ENCODE peak calls at places on chromosome 2, in ten cellular contexts. One of them, this sample, is unnamed.

GRCh38 chr2:73176205-73176880 is 26.0 kb upstream of the NOTO start:
- DNase-seq in endodermal cell: peak
- DNase-seq in HCT116: no peak
- DNase-seq in sigmoid colon: peak
- DNase-seq in uterus: peak
- DNase-seq in nephron progenitor cell: peak
- DNase-seq in body of pancreas: peak
- DNase-seq in fibroblast of lung: no peak
- DNase-seq in epithelial cell of esophagus: no peak
- DNase-seq in mammary epithelial cell: no peak
- DNase-seq in this sample: peak

GRCh38 chr2:61710711-61711110 is 143.1 kb downstream of the FAM161A start:
- DNase-seq in nephron progenitor cell: no peak
- DNase-seq in sigmoid colon: no peak
- DNase-seq in HCT116: no peak
- DNase-seq in mammary epithelial cell: no peak
- DNase-seq in uterus: no peak
- DNase-seq in endodermal cell: no peak
- DNase-seq in fibroblast of lung: no peak
- DNase-seq in body of pancreas: peak
- DNase-seq in epithelial cell of esophagus: no peak
- DNase-seq in this sample: no peak

GRCh38 chr2:216362730-216363129 is 9.6 kb downstream of the MARCHF4 start:
- DNase-seq in sigmoid colon: no peak
- DNase-seq in uterus: no peak
- DNase-seq in fibroblast of lung: peak
- DNase-seq in body of pancreas: peak
- DNase-seq in endodermal cell: no peak
- DNase-seq in epithelial cell of esophagus: peak
- DNase-seq in nephron progenitor cell: no peak
- DNase-seq in HCT116: no peak
- DNase-seq in mammary epithelial cell: peak
- DNase-seq in this sample: no peak

GRCh38 chr2:109456776-109457175 is 157.0 kb downstream of the SEPTIN10 start:
- DNase-seq in uterus: no peak
- DNase-seq in mammary epithelial cell: no peak
- DNase-seq in epithelial cell of esophagus: no peak
- DNase-seq in body of pancreas: no peak
- DNase-seq in HCT116: no peak
- DNase-seq in endodermal cell: no peak
- DNase-seq in nephron progenitor cell: no peak
- DNase-seq in fibroblast of lung: no peak
- DNase-seq in sigmoid colon: peak
- DNase-seq in this sample: no peak

GRCh38 chr2:130327703-130328527 is 14.8 kb upstream of the IMP4 start:
- DNase-seq in nephron progenitor cell: no peak
- DNase-seq in endodermal cell: peak
- DNase-seq in body of pancreas: no peak
- DNase-seq in sigmoid colon: no peak
- DNase-seq in mammary epithelial cell: peak
- DNase-seq in HCT116: no peak
- DNase-seq in fibroblast of lung: peak
- DNase-seq in epithelial cell of esophagus: peak
- DNase-seq in uterus: no peak
- DNase-seq in this sample: no peak

GRCh38 chr2:44016282-44016681 is 20.5 kb upstream of the LRPPRC start:
- DNase-seq in uterus: no peak
- DNase-seq in endodermal cell: peak
- DNase-seq in fibroblast of lung: peak
- DNase-seq in mammary epithelial cell: peak
- DNase-seq in nephron progenitor cell: peak
- DNase-seq in HCT116: no peak
- DNase-seq in epithelial cell of esophagus: peak
- DNase-seq in body of pancreas: peak
- DNase-seq in sigmoid colon: no peak
- DNase-seq in this sample: no peak

GRCh38 chr2:37337636-37338280 is 6.7 kb upstream of the QPCT start:
- DNase-seq in HCT116: no peak
- DNase-seq in nephron progenitor cell: no peak
- DNase-seq in fibroblast of lung: no peak
- DNase-seq in sigmoid colon: no peak
- DNase-seq in endodermal cell: no peak
- DNase-seq in epithelial cell of esophagus: no peak
- DNase-seq in body of pancreas: no peak
- DNase-seq in uterus: no peak
- DNase-seq in mammary epithelial cell: no peak
- DNase-seq in this sample: no peak

GRCh38 chr2:173962036-173962435 is 3.1 kb downstream of the SP3 start:
- DNase-seq in uterus: no peak
- DNase-seq in sigmoid colon: no peak
- DNase-seq in nephron progenitor cell: no peak
- DNase-seq in fibroblast of lung: peak
- DNase-seq in endodermal cell: no peak
- DNase-seq in mammary epithelial cell: no peak
- DNase-seq in body of pancreas: no peak
- DNase-seq in epithelial cell of esophagus: peak
- DNase-seq in HCT116: no peak
- DNase-seq in this sample: no peak

GRCh38 chr2:156333274-156333950 is 891 bp upstream of the NR4A2 start:
- DNase-seq in nephron progenitor cell: no peak
- DNase-seq in endodermal cell: no peak
- DNase-seq in epithelial cell of esophagus: peak
- DNase-seq in sigmoid colon: no peak
- DNase-seq in uterus: no peak
- DNase-seq in HCT116: no peak
- DNase-seq in body of pancreas: no peak
- DNase-seq in fibroblast of lung: no peak
- DNase-seq in mammary epithelial cell: peak
- DNase-seq in this sample: no peak

DNA sequence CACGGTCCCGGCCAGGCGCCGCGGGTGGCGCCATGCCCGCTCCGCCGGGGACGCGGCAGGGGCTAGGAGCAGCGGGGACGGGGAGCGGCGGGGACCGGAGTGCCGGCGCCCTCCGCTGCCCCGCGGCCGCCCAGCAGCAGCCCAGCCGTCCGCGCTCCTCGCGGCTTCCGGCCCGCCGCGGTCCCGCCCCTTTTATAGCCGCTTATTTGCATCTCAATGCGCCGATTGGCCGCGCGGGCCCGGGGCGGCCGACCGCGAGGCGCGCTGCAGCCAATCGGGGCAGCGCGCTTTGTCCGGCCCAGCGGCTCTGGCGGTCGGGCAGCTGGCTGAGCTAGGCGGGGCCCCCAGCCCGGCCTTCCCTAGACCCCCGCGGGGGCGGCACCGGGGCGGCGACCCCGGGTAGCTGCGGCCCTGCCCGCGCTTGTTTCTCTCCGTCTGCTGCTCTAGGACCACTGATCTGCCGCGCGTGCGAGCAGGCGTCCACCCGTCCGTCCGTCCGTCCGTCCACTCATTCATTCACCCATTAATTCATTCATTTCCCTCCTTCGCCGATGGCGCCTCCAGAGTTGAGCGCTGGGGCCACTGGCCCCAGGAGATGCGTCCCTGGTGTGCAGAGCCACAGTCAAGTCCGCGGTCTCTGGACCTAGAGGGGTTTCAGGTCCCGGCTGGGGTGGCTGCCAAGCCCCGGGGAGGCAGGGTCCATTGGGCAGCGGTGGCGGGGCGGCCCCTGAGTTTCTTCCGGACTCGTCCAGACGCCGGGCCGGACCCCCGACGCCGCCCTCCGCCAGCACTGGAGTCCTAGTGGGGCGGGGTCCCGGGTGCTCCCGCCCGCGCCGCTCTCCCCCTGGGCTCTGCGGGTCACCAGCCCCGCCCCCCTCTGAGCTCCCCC is at the start of gene HES6:
- DNase-seq in sigmoid colon: peak
- DNase-seq in uterus: peak
- DNase-seq in body of pancreas: peak
- DNase-seq in HCT116: peak
- DNase-seq in epithelial cell of esophagus: peak
- DNase-seq in endodermal cell: peak
- DNase-seq in mammary epithelial cell: peak
- DNase-seq in fibroblast of lung: peak
- DNase-seq in nephron progenitor cell: peak
- DNase-seq in this sample: peak
- TF ChIP-seq CTCF in sigmoid colon: no peak
- TF ChIP-seq CTCF in uterus: no peak
- TF ChIP-seq CTCF in body of pancreas: peak
- TF ChIP-seq CTCF in HCT116: no peak
- TF ChIP-seq CTCF in epithelial cell of esophagus: no peak
- TF ChIP-seq CTCF in endodermal cell: no peak
- TF ChIP-seq CTCF in mammary epithelial cell: no peak
- TF ChIP-seq CTCF in fibroblast of lung: no peak
- TF ChIP-seq CTCF in nephron progenitor cell: no peak
- TF ChIP-seq CTCF in this sample: no peak

GRCh38 chr2:162155093-162155492 is 3.0 kb upstream of the GCG start:
- DNase-seq in nephron progenitor cell: no peak
- DNase-seq in endodermal cell: no peak
- DNase-seq in uterus: no peak
- DNase-seq in epithelial cell of esophagus: no peak
- DNase-seq in sigmoid colon: no peak
- DNase-seq in fibroblast of lung: no peak
- DNase-seq in HCT116: no peak
- DNase-seq in mammary epithelial cell: no peak
- DNase-seq in body of pancreas: no peak
- DNase-seq in this sample: no peak
- TF ChIP-seq CTCF in nephron progenitor cell: no peak
- TF ChIP-seq CTCF in endodermal cell: peak
- TF ChIP-seq CTCF in uterus: no peak
- TF ChIP-seq CTCF in epithelial cell of esophagus: peak
- TF ChIP-seq CTCF in sigmoid colon: no peak
- TF ChIP-seq CTCF in fibroblast of lung: no peak
- TF ChIP-seq CTCF in HCT116: no peak
- TF ChIP-seq CTCF in mammary epithelial cell: no peak
- TF ChIP-seq CTCF in body of pancreas: no peak
- TF ChIP-seq CTCF in this sample: peak

GRCh38 chr2:64661770-64662169 is 8.1 kb upstream of the SERTAD2 start:
- DNase-seq in endodermal cell: no peak
- DNase-seq in uterus: no peak
- DNase-seq in sigmoid colon: no peak
- DNase-seq in mammary epithelial cell: no peak
- DNase-seq in nephron progenitor cell: no peak
- DNase-seq in epithelial cell of esophagus: peak
- DNase-seq in body of pancreas: no peak
- DNase-seq in fibroblast of lung: no peak
- DNase-seq in HCT116: no peak
- DNase-seq in this sample: no peak
- TF ChIP-seq CTCF in endodermal cell: no peak
- TF ChIP-seq CTCF in uterus: no peak
- TF ChIP-seq CTCF in sigmoid colon: no peak
- TF ChIP-seq CTCF in mammary epithelial cell: no peak
- TF ChIP-seq CTCF in nephron progenitor cell: no peak
- TF ChIP-seq CTCF in epithelial cell of esophagus: no peak
- TF ChIP-seq CTCF in body of pancreas: no peak
- TF ChIP-seq CTCF in fibroblast of lung: no peak
- TF ChIP-seq CTCF in HCT116: no peak
- TF ChIP-seq CTCF in this sample: no peak

DNA sequence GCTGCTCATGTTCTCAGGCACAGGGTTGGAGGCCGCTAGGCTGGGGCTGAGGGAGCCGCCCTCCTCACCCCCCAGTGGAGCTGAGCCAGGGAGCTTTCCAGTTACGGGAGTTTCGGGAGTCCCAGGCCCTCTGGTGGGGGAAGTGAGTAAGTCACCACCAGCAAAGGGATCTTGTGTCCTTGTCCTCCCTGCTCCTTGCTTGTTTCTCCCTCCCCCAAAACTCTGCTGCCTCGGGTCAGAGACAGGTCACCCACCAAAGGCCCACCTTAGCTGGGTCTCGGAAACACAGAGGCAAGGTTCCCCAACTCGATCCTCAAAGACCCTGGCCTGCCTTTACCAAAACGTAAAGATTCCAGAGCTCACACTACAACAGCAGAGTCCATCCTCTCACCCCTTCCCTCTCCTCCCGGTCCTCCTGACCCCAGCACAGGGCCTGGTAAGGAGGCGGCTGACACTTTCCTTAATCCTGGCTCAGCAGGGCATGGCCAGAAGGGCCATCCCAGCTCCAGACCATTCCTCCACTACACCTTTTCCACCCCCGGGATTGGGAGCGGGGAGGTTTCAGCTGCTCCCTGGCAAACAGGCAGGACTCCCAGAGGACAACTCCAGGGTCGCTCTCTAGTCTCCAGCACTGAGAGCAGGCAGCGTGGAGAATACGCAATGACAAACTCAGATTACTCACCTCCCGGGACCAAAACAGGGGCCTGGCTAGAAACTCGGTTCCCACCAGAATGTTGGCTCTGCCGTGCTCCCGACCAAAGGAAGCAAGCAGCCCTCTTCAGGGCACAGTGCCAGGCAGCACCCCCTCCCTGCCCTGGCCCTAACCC is 60.7 kb upstream of the POMC start:
- DNase-seq in body of pancreas: peak
- DNase-seq in mammary epithelial cell: peak
- DNase-seq in HCT116: peak
- DNase-seq in sigmoid colon: peak
- DNase-seq in uterus: peak
- DNase-seq in fibroblast of lung: peak
- DNase-seq in nephron progenitor cell: peak
- DNase-seq in epithelial cell of esophagus: peak
- DNase-seq in endodermal cell: peak
- DNase-seq in this sample: peak
- TF ChIP-seq CTCF in body of pancreas: peak
- TF ChIP-seq CTCF in mammary epithelial cell: peak
- TF ChIP-seq CTCF in HCT116: peak
- TF ChIP-seq CTCF in sigmoid colon: peak
- TF ChIP-seq CTCF in uterus: peak
- TF ChIP-seq CTCF in fibroblast of lung: peak
- TF ChIP-seq CTCF in nephron progenitor cell: peak
- TF ChIP-seq CTCF in epithelial cell of esophagus: peak
- TF ChIP-seq CTCF in endodermal cell: peak
- TF ChIP-seq CTCF in this sample: peak

GRCh38 chr2:220166616-220167015 is 539.2 kb downstream of the SLC4A3 start:
- DNase-seq in mammary epithelial cell: no peak
- DNase-seq in sigmoid colon: no peak
- DNase-seq in HCT116: no peak
- DNase-seq in endodermal cell: no peak
- DNase-seq in fibroblast of lung: no peak
- DNase-seq in nephron progenitor cell: no peak
- DNase-seq in uterus: no peak
- DNase-seq in body of pancreas: no peak
- DNase-seq in epithelial cell of esophagus: no peak
- DNase-seq in this sample: no peak
- TF ChIP-seq CTCF in mammary epithelial cell: no peak
- TF ChIP-seq CTCF in sigmoid colon: no peak
- TF ChIP-seq CTCF in HCT116: no peak
- TF ChIP-seq CTCF in endodermal cell: no peak
- TF ChIP-seq CTCF in fibroblast of lung: no peak
- TF ChIP-seq CTCF in nephron progenitor cell: no peak
- TF ChIP-seq CTCF in uterus: no peak
- TF ChIP-seq CTCF in body of pancreas: no peak
- TF ChIP-seq CTCF in epithelial cell of esophagus: no peak
- TF ChIP-seq CTCF in this sample: no peak

GRCh38 chr2:96697476-96697875 is 42.4 kb downstream of the LMAN2L start:
- DNase-seq in endodermal cell: no peak
- DNase-seq in uterus: no peak
- DNase-seq in epithelial cell of esophagus: peak
- DNase-seq in mammary epithelial cell: peak
- DNase-seq in nephron progenitor cell: no peak
- DNase-seq in HCT116: no peak
- DNase-seq in sigmoid colon: peak
- DNase-seq in body of pancreas: no peak
- DNase-seq in fibroblast of lung: no peak
- DNase-seq in this sample: no peak
- TF ChIP-seq CTCF in endodermal cell: no peak
- TF ChIP-seq CTCF in uterus: no peak
- TF ChIP-seq CTCF in epithelial cell of esophagus: no peak
- TF ChIP-seq CTCF in mammary epithelial cell: no peak
- TF ChIP-seq CTCF in nephron progenitor cell: no peak
- TF ChIP-seq CTCF in HCT116: no peak
- TF ChIP-seq CTCF in sigmoid colon: no peak
- TF ChIP-seq CTCF in body of pancreas: no peak
- TF ChIP-seq CTCF in fibroblast of lung: no peak
- TF ChIP-seq CTCF in this sample: no peak

This sample was measured in D721Med.